ENCODE peak calls at places on chromosomes 5 and 9, in five cellular contexts. B is AG10803, Y is cardiac septum, M is NCI-H2107, Q is HT1080. T is an unnamed sample.

GRCh38 chr5:133316346-133317343 is 264.8 kb downstream of the HSPA4 start:
- DNase-seq in B (no peak), Y (no peak), M (no peak), Q (peak; percentile 32), T (no peak)

GRCh38 chr9:137755261-137755927 is 122.2 kb upstream of the CACNA1B start:
- DNase-seq in B (no peak), Y (no peak), M (no peak), Q (no peak), T (no peak)

GRCh38 chr5:78659714-78660113 is 11.1 kb upstream of the LHFPL2 start:
- DNase-seq in B (no peak), Y (no peak), M (no peak), Q (no peak), T (no peak)

GRCh38 chr9:126692041-126692758 is 78.5 kb downstream of the LMX1B start:
- DNase-seq in B (no peak), Y (no peak), M (no peak), Q (no peak), T (no peak)

GRCh38 chr5:145996135-145996534 is 59.8 kb downstream of the SH3RF2 start:
- DNase-seq in B (no peak), Y (no peak), M (no peak), Q (no peak), T (no peak)

GRCh38 chr5:132226516-132227234 is 978 bp downstream of the P4HA2 start:
- DNase-seq in B (peak; percentile 42), Y (no peak), M (no peak), Q (no peak), T (peak; percentile 40)

GRCh38 chr5:68074048-68074632 is 141.4 kb upstream of the PIK3R1 start:
- DNase-seq in B (no peak), Y (no peak), M (no peak), Q (no peak), T (no peak)

GRCh38 chr5:116448869-116449453 is 125.7 kb downstream of the SEMA6A start:
- DNase-seq in B (no peak), Y (no peak), M (no peak), Q (no peak), T (no peak)

GRCh38 chr5:140711794-140712193 is 11.5 kb downstream of the ZMAT2 start:
- DNase-seq in B (no peak), Y (no peak), M (no peak), Q (no peak), T (no peak)

GRCh38 chr9:90331826-90332575 is 310.6 kb downstream of the DIRAS2 start:
- DNase-seq in B (peak; percentile 87), Y (no peak), M (no peak), Q (peak; percentile 40), T (peak; percentile 39)

GRCh38 chr5:56259002-56259511 is 25.9 kb upstream of the ANKRD55 start:
- DNase-seq in B (peak; percentile 98), Y (no peak), M (no peak), Q (peak; percentile 52), T (peak; percentile 89)

GRCh38 chr5:112703866-112704820 is 33.5 kb upstream of the APC start:
- DNase-seq in B (peak; percentile 85), Y (no peak), M (no peak), Q (no peak), T (no peak)